ENCODE peak calls at places on chromosomes 3 and 15, in six cellular contexts. D, J, B, W, N and Z are unnamed samples.

GRCh38 chr3:99962703-99963102 is 145.0 kb downstream of the CMSS1 start:
- DNase-seq in D (no peak), J (no peak), B (no peak), W (no peak), N (no peak), Z (peak)

GRCh38 chr3:128804017-128804816 is 75.2 kb upstream of the ACAD9 start:
- DNase-seq in D (peak), J (no peak), B (no peak), W (peak), N (no peak), Z (peak)

GRCh38 chr3:94137377-94137776 is 74.5 kb downstream of the NSUN3 start:
- DNase-seq in D (no peak), J (no peak), B (no peak), W (no peak), N (no peak), Z (peak)

GRCh38 chr3:46921041-46921440 is 43.5 kb downstream of the PTH1R start:
- DNase-seq in D (no peak), J (peak), B (no peak), W (no peak), N (no peak), Z (no peak)

GRCh38 chr3:162721736-162722135 is 1225.1 kb downstream of the OTOL1 start:
- DNase-seq in D (no peak), J (no peak), B (no peak), W (no peak), N (no peak), Z (no peak)

GRCh38 chr15:57525581-57525980 is 66.1 kb upstream of the MYZAP start:
- DNase-seq in D (no peak), J (no peak), B (no peak), W (no peak), N (no peak), Z (no peak)

GRCh38 chr15:98865397-98866339 is 141.9 kb downstream of the PGPEP1L start:
- DNase-seq in D (peak), J (peak), B (peak), W (peak), N (peak), Z (peak)

GRCh38 chr3:41131224-41131623 is 68.1 kb upstream of the CTNNB1 start:
- DNase-seq in D (no peak), J (no peak), B (no peak), W (no peak), N (no peak), Z (no peak)

GRCh38 chr3:185807455-185808068 is 17.3 kb downstream of the IGF2BP2 start:
- DNase-seq in D (no peak), J (no peak), B (no peak), W (peak), N (no peak), Z (peak)

GRCh38 chr3:185353823-185354614 is 8.9 kb upstream of the MAP3K13 start:
- DNase-seq in D (peak), J (no peak), B (peak), W (peak), N (peak), Z (peak)

GRCh38 chr3:182787302-182788036 is 5.8 kb upstream of the ATP11B start:
- DNase-seq in D (no peak), J (no peak), B (no peak), W (no peak), N (no peak), Z (no peak)

GRCh38 chr3:30720586-30721313 is 114.3 kb downstream of the TGFBR2 start:
- DNase-seq in D (no peak), J (no peak), B (no peak), W (no peak), N (no peak), Z (no peak)

GRCh38 chr15:36414670-36415069 is 164.8 kb upstream of the CDIN1 start:
- DNase-seq in D (no peak), J (no peak), B (no peak), W (no peak), N (no peak), Z (no peak)

GRCh38 chr3:122754867-122755835 is 38.5 kb downstream of the HSPBAP1 start:
- DNase-seq in D (no peak), J (no peak), B (no peak), W (peak), N (no peak), Z (peak)

GRCh38 chr15:93929375-93930094 is 301.8 kb upstream of the MCTP2 start:
- DNase-seq in D (no peak), J (no peak), B (no peak), W (peak), N (peak), Z (no peak)

GRCh38 chr3:195388380-195388779 is 54.4 kb downstream of the ACAP2 start:
- DNase-seq in D (no peak), J (no peak), B (no peak), W (no peak), N (no peak), Z (no peak)